ENCODE peak calls at places on chromosomes 13 and 19, in eight cellular contexts. N is activated T-cell treated with anti-CD3 and anti-CD28 coated beads, Interleukin-2, amount 50 U/mL, for 72 hours; F is mesendoderm; L is cardiac muscle cell; E is AG10803; S is T follicular helper cell; T is glutamatergic neuron; K is AG08396. P is an unnamed sample.

GRCh38 chr19:1469936-1470863 is 8.8 kb downstream of the C19orf25 start:
- DNase-seq in N (peak; percentile 71), F (peak; percentile 71), L (peak; percentile 48), E (peak; percentile 26), S (peak; percentile 59), T (peak; percentile 79), K (peak; percentile 72), P (peak; percentile 82)

GRCh38 chr19:54201172-54201701 is 579 bp downstream of the RPS9 start:
- DNase-seq in N (no peak), F (no peak), L (no peak), E (no peak), S (no peak), T (no peak), K (no peak), P (no peak)

GRCh38 chr19:1410136-1410786 is 2.9 kb downstream of the DAZAP1 start:
- DNase-seq in N (peak; percentile 30), F (no peak), L (no peak), E (peak; percentile 24), S (no peak), T (no peak), K (no peak), P (no peak)

GRCh38 chr13:110137677-110138008 is 169.3 kb downstream of the COL4A1 start:
- DNase-seq in N (peak; percentile 41), F (no peak), L (peak; percentile 52), E (peak; percentile 22), S (no peak), T (no peak), K (no peak), P (peak; percentile 61)

GRCh38 chr19:17286263-17286662 is 4.6 kb downstream of the ANKLE1 start:
- DNase-seq in N (no peak), F (no peak), L (no peak), E (no peak), S (no peak), T (no peak), K (no peak), P (no peak)

GRCh38 chr13:75079226-75079625 is 402.7 kb downstream of the TBC1D4 start:
- DNase-seq in N (no peak), F (no peak), L (no peak), E (no peak), S (no peak), T (no peak), K (no peak), P (no peak)

GRCh38 chr13:112990783-112991182 is 21.8 kb downstream of the MCF2L start:
- DNase-seq in N (no peak), F (peak; percentile 74), L (no peak), E (no peak), S (no peak), T (no peak), K (no peak), P (peak; percentile 54)

GRCh38 chr19:558770-559439 is 13.5 kb upstream of the BSG start:
- DNase-seq in N (no peak), F (peak; percentile 60), L (no peak), E (no peak), S (no peak), T (no peak), K (no peak), P (no peak)

GRCh38 chr19:36051236-36051635 is 2.8 kb downstream of the THAP8 start:
- DNase-seq in N (no peak), F (peak; percentile 89), L (peak; percentile 50), E (no peak), S (no peak), T (peak; percentile 25), K (no peak), P (peak; percentile 72)

GRCh38 chr13:30224732-30225131 is 82.6 kb downstream of the KATNAL1 start:
- DNase-seq in N (peak; percentile 6), F (no peak), L (no peak), E (peak; percentile 12), S (no peak), T (no peak), K (no peak), P (no peak)

GRCh38 chr13:43057653-43058317 is 34.4 kb downstream of the DNAJC15 start:
- DNase-seq in N (no peak), F (peak; percentile 82), L (no peak), E (no peak), S (peak; percentile 67), T (no peak), K (no peak), P (no peak)

GRCh38 chr19:11338569-11339253 is 746 bp downstream of the RAB3D start:
- DNase-seq in N (no peak), F (no peak), L (no peak), E (no peak), S (no peak), T (no peak), K (no peak), P (peak; percentile 29)

GRCh38 chr13:98922306-98922705 is 55.6 kb downstream of the DOCK9 start:
- DNase-seq in N (no peak), F (no peak), L (no peak), E (no peak), S (no peak), T (no peak), K (no peak), P (no peak)

GRCh38 chr13:33806470-33807248 is 11.3 kb upstream of the RFC3 start:
- DNase-seq in N (no peak), F (no peak), L (no peak), E (no peak), S (no peak), T (no peak), K (no peak), P (no peak)

GRCh38 chr19:11420429-11420893 is 1.3 kb upstream of the RGL3 start:
- DNase-seq in N (no peak), F (no peak), L (peak; percentile 30), E (peak; percentile 23), S (no peak), T (no peak), K (no peak), P (no peak)

GRCh38 chr19:19579533-19580361 is 38.7 kb downstream of the PBX4 start:
- DNase-seq in N (no peak), F (no peak), L (no peak), E (no peak), S (no peak), T (peak; percentile 30), K (no peak), P (no peak)

GRCh38 chr13:80630685-80631121 is 289.8 kb upstream of the SPRY2 start:
- DNase-seq in N (no peak), F (no peak), L (no peak), E (no peak), S (no peak), T (no peak), K (no peak), P (no peak)

GRCh38 chr19:37077929-37078716 is at the start of gene ZNF420:
- DNase-seq in N (peak; percentile 92), F (peak; percentile 97), L (peak; percentile 98), E (peak; percentile 94), S (peak; percentile 83), T (peak; percentile 96), K (peak; percentile 93), P (peak; percentile 93)

GRCh38 chr13:35729926-35730627 is 253.6 kb upstream of the MAB21L1 start:
- DNase-seq in N (no peak), F (no peak), L (no peak), E (no peak), S (no peak), T (no peak), K (no peak), P (no peak)

GRCh38 chr13:112814905-112815585 is 125.2 kb downstream of the ATP11A start:
- DNase-seq in N (no peak), F (no peak), L (no peak), E (peak; percentile 18), S (no peak), T (no peak), K (peak; percentile 83), P (no peak)

GRCh38 chr19:48390188-48391099 is 907 bp downstream of the KDELR1 start:
- DNase-seq in N (peak; percentile 69), F (peak; percentile 83), L (peak; percentile 77), E (peak; percentile 63), S (peak; percentile 51), T (peak; percentile 88), K (peak; percentile 72), P (peak; percentile 83)

GRCh38 chr19:5719274-5719960 is 529 bp downstream of the LONP1 start:
- DNase-seq in N (peak; percentile 54), F (no peak), L (peak; percentile 34), E (peak; percentile 35), S (no peak), T (no peak), K (no peak), P (no peak)

GRCh38 chr13:49185264-49185663 is 34.9 kb upstream of the MLNR start:
- DNase-seq in N (no peak), F (no peak), L (no peak), E (no peak), S (no peak), T (no peak), K (no peak), P (no peak)

GRCh38 chr13:43785681-43786471 is 896 bp downstream of the ENOX1 start:
- DNase-seq in N (peak; percentile 38), F (peak; percentile 62), L (peak; percentile 86), E (peak; percentile 69), S (no peak), T (peak; percentile 81), K (peak; percentile 83), P (peak; percentile 81)

GRCh38 chr13:101511161-101511560 is 58.7 kb downstream of the ITGBL1 start:
- DNase-seq in N (no peak), F (no peak), L (no peak), E (no peak), S (no peak), T (no peak), K (no peak), P (no peak)

GRCh38 chr19:30811397-30812098 is 439.4 kb downstream of the ZNF536 start:
- DNase-seq in N (no peak), F (no peak), L (no peak), E (no peak), S (no peak), T (no peak), K (no peak), P (no peak)

GRCh38 chr19:14577885-14578427 is 4.9 kb upstream of the CLEC17A start:
- DNase-seq in N (no peak), F (no peak), L (no peak), E (no peak), S (no peak), T (peak; percentile 51), K (no peak), P (peak; percentile 46)

GRCh38 chr19:2690856-2691255 is 11.6 kb downstream of the GNG7 start:
- DNase-seq in N (no peak), F (no peak), L (no peak), E (no peak), S (no peak), T (no peak), K (no peak), P (no peak)

GRCh38 chr19:49684983-49685553 is 4.3 kb upstream of the ADM5 start:
- DNase-seq in N (no peak), F (no peak), L (no peak), E (no peak), S (no peak), T (no peak), K (no peak), P (peak; percentile 3)

GRCh38 chr19:50703915-50704548 is 15.6 kb downstream of the SHANK1 start:
- DNase-seq in N (no peak), F (peak; percentile 71), L (peak; percentile 55), E (no peak), S (no peak), T (peak; percentile 48), K (no peak), P (peak; percentile 53)

GRCh38 chr13:31951215-31951678 is 80.3 kb upstream of the FRY start:
- DNase-seq in N (no peak), F (peak; percentile 19), L (peak; percentile 8), E (peak; percentile 74), S (no peak), T (peak; percentile 18), K (no peak), P (no peak)

GRCh38 chr19:459724-460511 is 915 bp downstream of the SHC2 start:
- DNase-seq in N (peak; percentile 33), F (peak; percentile 37), L (peak; percentile 79), E (peak; percentile 8), S (no peak), T (peak; percentile 92), K (peak; percentile 88), P (peak; percentile 94)

GRCh38 chr13:112481458-112481857 is 105.3 kb downstream of the SPACA7 start:
- DNase-seq in N (no peak), F (no peak), L (no peak), E (peak; percentile 18), S (no peak), T (no peak), K (no peak), P (no peak)

GRCh38 chr19:13208964-13209796 is 59.0 kb downstream of the IER2 start:
- DNase-seq in N (no peak), F (no peak), L (no peak), E (no peak), S (no peak), T (no peak), K (no peak), P (peak; percentile 62)

P was measured in iPS-NIHi11.